ENCODE peak calls at places on chromosomes 16 and 17, in ten cellular contexts. One of them, this sample, is unnamed.

GRCh38 chr17:10617120-10617505 is 40.0 kb downstream of the MYH3 start:
- DNase-seq in coronary artery: no peak
- DNase-seq in AG09309: no peak
- DNase-seq in K562: no peak
- DNase-seq in left lung: no peak
- DNase-seq in cardiac fibroblast: no peak
- DNase-seq in stomach: no peak
- DNase-seq in AG10803: no peak
- DNase-seq in A549: no peak
- DNase-seq in NB4: no peak
- DNase-seq in this sample: no peak

GRCh38 chr16:85759631-85760419 is 8.9 kb upstream of the C16orf74 start:
- DNase-seq in coronary artery: no peak
- DNase-seq in AG09309: no peak
- DNase-seq in K562: peak; percentile 51
- DNase-seq in left lung: peak; percentile 91
- DNase-seq in cardiac fibroblast: peak; percentile 12
- DNase-seq in stomach: peak; percentile 67
- DNase-seq in AG10803: no peak
- DNase-seq in A549: peak; percentile 41
- DNase-seq in NB4: peak; percentile 76
- DNase-seq in this sample: no peak

GRCh38 chr16:56589141-56590039 is at the start of gene MT3:
- DNase-seq in coronary artery: no peak
- DNase-seq in AG09309: no peak
- DNase-seq in K562: no peak
- DNase-seq in left lung: no peak
- DNase-seq in cardiac fibroblast: peak; percentile 11
- DNase-seq in stomach: no peak
- DNase-seq in AG10803: no peak
- DNase-seq in A549: peak; percentile 28
- DNase-seq in NB4: no peak
- DNase-seq in this sample: no peak

GRCh38 chr16:86337138-86337537 is 173.2 kb upstream of the FOXF1 start:
- DNase-seq in coronary artery: no peak
- DNase-seq in AG09309: no peak
- DNase-seq in K562: no peak
- DNase-seq in left lung: no peak
- DNase-seq in cardiac fibroblast: no peak
- DNase-seq in stomach: no peak
- DNase-seq in AG10803: no peak
- DNase-seq in A549: no peak
- DNase-seq in NB4: no peak
- DNase-seq in this sample: no peak

GRCh38 chr16:14640538-14640937 is 7.8 kb downstream of the BFAR start:
- DNase-seq in coronary artery: no peak
- DNase-seq in AG09309: no peak
- DNase-seq in K562: no peak
- DNase-seq in left lung: no peak
- DNase-seq in cardiac fibroblast: no peak
- DNase-seq in stomach: no peak
- DNase-seq in AG10803: no peak
- DNase-seq in A549: no peak
- DNase-seq in NB4: no peak
- DNase-seq in this sample: no peak

GRCh38 chr16:17084134-17084533 is 386.6 kb downstream of the XYLT1 start:
- DNase-seq in coronary artery: no peak
- DNase-seq in AG09309: no peak
- DNase-seq in K562: no peak
- DNase-seq in left lung: no peak
- DNase-seq in cardiac fibroblast: no peak
- DNase-seq in stomach: no peak
- DNase-seq in AG10803: no peak
- DNase-seq in A549: no peak
- DNase-seq in NB4: no peak
- DNase-seq in this sample: no peak

GRCh38 chr17:41642252-41643156 is 18.1 kb upstream of the KRT17 start:
- DNase-seq in coronary artery: no peak
- DNase-seq in AG09309: no peak
- DNase-seq in K562: no peak
- DNase-seq in left lung: no peak
- DNase-seq in cardiac fibroblast: no peak
- DNase-seq in stomach: no peak
- DNase-seq in AG10803: no peak
- DNase-seq in A549: no peak
- DNase-seq in NB4: no peak
- DNase-seq in this sample: no peak

GRCh38 chr17:789160-789840 is 7.1 kb downstream of the MRM3 start:
- DNase-seq in coronary artery: no peak
- DNase-seq in AG09309: no peak
- DNase-seq in K562: no peak
- DNase-seq in left lung: no peak
- DNase-seq in cardiac fibroblast: no peak
- DNase-seq in stomach: no peak
- DNase-seq in AG10803: no peak
- DNase-seq in A549: no peak
- DNase-seq in NB4: no peak
- DNase-seq in this sample: no peak

GRCh38 chr17:45906927-45907622 is 12.7 kb downstream of the MAPT start:
- DNase-seq in coronary artery: no peak
- DNase-seq in AG09309: no peak
- DNase-seq in K562: no peak
- DNase-seq in left lung: no peak
- DNase-seq in cardiac fibroblast: no peak
- DNase-seq in stomach: no peak
- DNase-seq in AG10803: no peak
- DNase-seq in A549: no peak
- DNase-seq in NB4: no peak
- DNase-seq in this sample: no peak

GRCh38 chr17:5000237-5000639 is 2.5 kb downstream of the KIF1C start:
- DNase-seq in coronary artery: peak; percentile 91
- DNase-seq in AG09309: no peak
- DNase-seq in K562: no peak
- DNase-seq in left lung: no peak
- DNase-seq in cardiac fibroblast: no peak
- DNase-seq in stomach: peak; percentile 41
- DNase-seq in AG10803: peak; percentile 46
- DNase-seq in A549: no peak
- DNase-seq in NB4: no peak
- DNase-seq in this sample: no peak

GRCh38 chr17:77380411-77381184 is 239.8 kb downstream of the SEC14L1 start:
- DNase-seq in coronary artery: no peak
- DNase-seq in AG09309: no peak
- DNase-seq in K562: no peak
- DNase-seq in left lung: no peak
- DNase-seq in cardiac fibroblast: no peak
- DNase-seq in stomach: no peak
- DNase-seq in AG10803: no peak
- DNase-seq in A549: no peak
- DNase-seq in NB4: no peak
- DNase-seq in this sample: no peak

GRCh38 chr16:88922114-88922825 is 54.7 kb downstream of the CBFA2T3 start:
- DNase-seq in coronary artery: no peak
- DNase-seq in AG09309: no peak
- DNase-seq in K562: no peak
- DNase-seq in left lung: no peak
- DNase-seq in cardiac fibroblast: peak; percentile 68
- DNase-seq in stomach: peak; percentile 67
- DNase-seq in AG10803: peak; percentile 79
- DNase-seq in A549: peak; percentile 44
- DNase-seq in NB4: no peak
- DNase-seq in this sample: no peak

GRCh38 chr16:87201052-87201451 is 116.1 kb downstream of the C16orf95 start:
- DNase-seq in coronary artery: peak; percentile 93
- DNase-seq in AG09309: peak; percentile 96
- DNase-seq in K562: no peak
- DNase-seq in left lung: no peak
- DNase-seq in cardiac fibroblast: peak; percentile 100
- DNase-seq in stomach: no peak
- DNase-seq in AG10803: peak; percentile 99
- DNase-seq in A549: peak; percentile 56
- DNase-seq in NB4: peak; percentile 81
- DNase-seq in this sample: no peak

DNA sequence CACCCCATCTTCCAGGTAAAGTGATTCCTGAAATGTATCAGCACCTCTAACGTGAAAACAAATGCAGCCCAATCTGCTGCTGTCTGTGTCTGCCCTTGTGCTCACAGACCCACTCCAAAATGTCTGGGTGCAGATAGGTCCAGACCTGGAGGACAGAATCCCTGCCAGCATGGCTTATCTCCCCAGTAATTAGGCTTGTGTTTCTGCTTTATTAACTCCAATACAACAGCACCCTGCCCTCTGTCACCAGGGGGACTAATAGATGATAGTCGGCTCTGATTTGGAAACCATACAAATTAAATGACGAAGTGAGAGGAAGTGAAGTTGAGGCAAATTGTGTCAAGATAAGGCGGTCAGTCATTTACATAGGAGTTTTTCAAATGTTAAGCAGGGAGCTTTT is 608.3 kb upstream of the SALL1 start:
- DNase-seq in coronary artery: no peak
- DNase-seq in AG09309: no peak
- DNase-seq in K562: no peak
- DNase-seq in left lung: no peak
- DNase-seq in cardiac fibroblast: no peak
- DNase-seq in stomach: no peak
- DNase-seq in AG10803: no peak
- DNase-seq in A549: no peak
- DNase-seq in NB4: no peak
- DNase-seq in this sample: no peak
- TF ChIP-seq CTCF in coronary artery: no peak
- TF ChIP-seq CTCF in AG09309: no peak
- TF ChIP-seq CTCF in K562: no peak
- TF ChIP-seq CTCF in left lung: no peak
- TF ChIP-seq CTCF in cardiac fibroblast: no peak
- TF ChIP-seq CTCF in stomach: no peak
- TF ChIP-seq CTCF in AG10803: no peak
- TF ChIP-seq CTCF in A549: no peak
- TF ChIP-seq CTCF in NB4: no peak
- TF ChIP-seq CTCF in this sample: no peak

GRCh38 chr16:2467301-2468141 is 3.6 kb upstream of the NTN3 start:
- DNase-seq in coronary artery: no peak
- DNase-seq in AG09309: no peak
- DNase-seq in K562: no peak
- DNase-seq in left lung: no peak
- DNase-seq in cardiac fibroblast: peak; percentile 59
- DNase-seq in stomach: peak; percentile 72
- DNase-seq in AG10803: peak; percentile 61
- DNase-seq in A549: peak; percentile 60
- DNase-seq in NB4: peak; percentile 92
- DNase-seq in this sample: no peak

GRCh38 chr16:2468142-2468724 is 2.9 kb upstream of the NTN3 start:
- DNase-seq in coronary artery: no peak
- DNase-seq in AG09309: no peak
- DNase-seq in K562: no peak
- DNase-seq in left lung: no peak
- DNase-seq in cardiac fibroblast: no peak
- DNase-seq in stomach: no peak
- DNase-seq in AG10803: no peak
- DNase-seq in A549: no peak
- DNase-seq in NB4: peak; percentile 80
- DNase-seq in this sample: no peak

GRCh38 chr16:2465653-2466415 is 5.3 kb upstream of the NTN3 start:
- DNase-seq in coronary artery: no peak
- DNase-seq in AG09309: no peak
- DNase-seq in K562: peak; percentile 57
- DNase-seq in left lung: peak; percentile 25
- DNase-seq in cardiac fibroblast: peak; percentile 20
- DNase-seq in stomach: no peak
- DNase-seq in AG10803: no peak
- DNase-seq in A549: peak; percentile 55
- DNase-seq in NB4: peak; percentile 71
- DNase-seq in this sample: no peak

GRCh38 chr16:2468725-2469398 is 2.2 kb upstream of the NTN3 start:
- DNase-seq in coronary artery: no peak
- DNase-seq in AG09309: no peak
- DNase-seq in K562: no peak
- DNase-seq in left lung: no peak
- DNase-seq in cardiac fibroblast: no peak
- DNase-seq in stomach: no peak
- DNase-seq in AG10803: no peak
- DNase-seq in A549: no peak
- DNase-seq in NB4: peak; percentile 97
- DNase-seq in this sample: no peak

DNA sequence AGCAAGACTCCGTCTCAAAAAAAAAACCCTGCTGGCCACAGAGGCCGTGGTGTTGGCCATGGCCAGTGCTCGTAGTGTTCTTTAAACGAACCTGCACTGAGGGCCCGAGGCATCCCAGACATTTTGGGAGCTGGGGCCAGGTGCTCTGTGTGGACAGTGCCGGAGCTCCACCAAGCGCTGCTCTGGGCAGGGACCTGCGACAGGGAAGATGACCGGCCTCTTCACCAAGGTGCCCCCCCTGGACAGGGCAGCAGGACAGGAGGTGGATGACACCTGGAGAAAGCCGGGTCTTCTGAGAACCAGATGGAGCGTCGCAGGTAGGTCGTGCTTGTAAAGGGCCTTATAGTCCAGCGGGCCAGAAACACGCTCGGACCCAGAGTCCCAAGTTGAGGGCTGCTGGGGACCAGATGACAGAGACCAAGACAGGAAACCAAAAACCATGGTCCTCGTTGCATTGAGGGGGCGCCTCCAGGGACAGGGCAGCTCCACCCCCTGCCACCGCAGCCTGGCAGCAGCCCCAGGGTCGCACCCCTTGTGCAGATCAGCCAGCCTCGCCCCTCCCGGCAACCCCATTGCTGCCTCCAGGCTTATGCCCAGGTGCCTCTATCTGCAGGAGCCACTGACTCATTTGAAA is 4.3 kb upstream of the NTN3 start:
- DNase-seq in coronary artery: no peak
- DNase-seq in AG09309: no peak
- DNase-seq in K562: no peak
- DNase-seq in left lung: peak; percentile 61
- DNase-seq in cardiac fibroblast: no peak
- DNase-seq in stomach: no peak
- DNase-seq in AG10803: no peak
- DNase-seq in A549: no peak
- DNase-seq in NB4: peak; percentile 71
- DNase-seq in this sample: no peak
- H3K4me3 ChIP-seq in coronary artery: no peak overlapping the region
- H3K4me3 ChIP-seq in AG09309: no peak overlapping the region
- H3K4me3 ChIP-seq in K562: no peak overlapping the region
- H3K4me3 ChIP-seq in left lung: no peak overlapping the region
- H3K4me3 ChIP-seq in cardiac fibroblast: no peak overlapping the region
- H3K4me3 ChIP-seq in stomach: no peak overlapping the region
- H3K4me3 ChIP-seq in AG10803: no peak overlapping the region
- H3K4me3 ChIP-seq in A549: no peak overlapping the region
- H3K4me3 ChIP-seq in NB4: no peak overlapping the region
- H3K4me3 ChIP-seq in this sample: no peak overlapping the region

GRCh38 chr17:40564883-40565744 is at the start of gene CCR7:
- DNase-seq in coronary artery: peak; percentile 65
- DNase-seq in AG09309: no peak
- DNase-seq in K562: peak; percentile 73
- DNase-seq in left lung: no peak
- DNase-seq in cardiac fibroblast: no peak
- DNase-seq in stomach: peak; percentile 15
- DNase-seq in AG10803: no peak
- DNase-seq in A549: no peak
- DNase-seq in NB4: peak; percentile 82
- DNase-seq in this sample: no peak
- TF ChIP-seq CTCF in coronary artery: no peak
- TF ChIP-seq CTCF in AG09309: no peak
- TF ChIP-seq CTCF in K562: no peak
- TF ChIP-seq CTCF in left lung: no peak
- TF ChIP-seq CTCF in cardiac fibroblast: no peak
- TF ChIP-seq CTCF in stomach: no peak
- TF ChIP-seq CTCF in AG10803: no peak
- TF ChIP-seq CTCF in A549: no peak
- TF ChIP-seq CTCF in NB4: no peak
- TF ChIP-seq CTCF in this sample: no peak

GRCh38 chr17:82011617-82012481 is 10.8 kb downstream of the CENPX start:
- DNase-seq in coronary artery: no peak
- DNase-seq in AG09309: no peak
- DNase-seq in K562: no peak
- DNase-seq in left lung: no peak
- DNase-seq in cardiac fibroblast: no peak
- DNase-seq in stomach: no peak
- DNase-seq in AG10803: no peak
- DNase-seq in A549: no peak
- DNase-seq in NB4: no peak
- DNase-seq in this sample: no peak
- H3K4me3 ChIP-seq in coronary artery: no peak overlapping the region
- H3K4me3 ChIP-seq in AG09309: no peak overlapping the region
- H3K4me3 ChIP-seq in K562: no peak overlapping the region
- H3K4me3 ChIP-seq in left lung: no peak overlapping the region
- H3K4me3 ChIP-seq in cardiac fibroblast: no peak overlapping the region
- H3K4me3 ChIP-seq in stomach: no peak overlapping the region
- H3K4me3 ChIP-seq in AG10803: no peak overlapping the region
- H3K4me3 ChIP-seq in A549: no peak overlapping the region
- H3K4me3 ChIP-seq in NB4: no peak overlapping the region
- H3K4me3 ChIP-seq in this sample: no peak overlapping the region

This sample was measured in LNCaP clone FGC.